ENCODE peak calls at places on chromosome 6, in five cellular contexts. P is K562, T is SK-N-SH, N is HepG2, V is GM12878. H is an unnamed sample.

GRCh38 chr6:131602913-131603312 is 25.1 kb downstream of the MED23 start:
- DNase-seq in V (no peak), T (no peak), N (no peak), P (no peak), H (no peak)

GRCh38 chr6:81594501-81594900 is 158.0 kb downstream of the TENT5A start:
- DNase-seq in P (no peak), T (no peak), N (no peak), V (no peak), H (no peak)

GRCh38 chr6:18441253-18441979 is 54.3 kb downstream of the RNF144B start:
- DNase-seq in N (no peak), P (no peak), V (no peak), T (no peak), H (no peak)

GRCh38 chr6:83221886-83222479 is 28.8 kb downstream of the RWDD2A start:
- DNase-seq in N (peak), V (no peak), P (peak), T (peak), H (peak)

GRCh38 chr6:37695857-37696219 is 1.8 kb downstream of the MDGA1 start:
- DNase-seq in T (peak), P (no peak), N (no peak), V (no peak), H (no peak)

GRCh38 chr6:2158596-2159271 is 86.7 kb downstream of the GMDS start:
- DNase-seq in V (no peak), N (no peak), T (no peak), P (peak), H (peak)

GRCh38 chr6:140401666-140402255 is 1027.3 kb upstream of the CITED2 start:
- DNase-seq in N (no peak), V (no peak), P (no peak), T (no peak), H (no peak)

GRCh38 chr6:24667378-24667803 is 514 bp downstream of the ACOT13 start:
- DNase-seq in P (peak), V (no peak), N (peak), T (peak), H (no peak)

GRCh38 chr6:168342626-168343025 is 23.0 kb upstream of the DACT2 start:
- DNase-seq in N (no peak), P (no peak), T (no peak), V (no peak), H (no peak)

GRCh38 chr6:36129889-36130671 is at the start of gene MAPK13:
- DNase-seq in P (no peak), V (no peak), T (no peak), N (peak), H (no peak)
- TF ChIP-seq FOXM1 in P (no peak), V (no peak), T (no peak), N (no peak), H (no peak)

GRCh38 chr6:109165392-109165964 is 70.2 kb downstream of the CEP57L1 start:
- DNase-seq in V (no peak), P (peak), N (peak), T (no peak), H (peak)
- TF ChIP-seq FOXM1 in V (no peak), P (no peak), N (no peak), T (no peak), H (no peak)

GRCh38 chr6:166602928-166603690 is 16.6 kb upstream of the RAMACL start:
- DNase-seq in N (no peak), P (no peak), V (no peak), T (no peak), H (no peak)
- TF ChIP-seq FOXM1 in N (no peak), P (no peak), V (no peak), T (no peak), H (no peak)

GRCh38 chr6:161684721-161685120 is 410.9 kb upstream of the AGPAT4 start:
- DNase-seq in V (no peak), T (no peak), P (no peak), N (no peak), H (no peak)
- TF ChIP-seq FOXM1 in V (no peak), T (no peak), P (no peak), N (no peak), H (no peak)

DNA sequence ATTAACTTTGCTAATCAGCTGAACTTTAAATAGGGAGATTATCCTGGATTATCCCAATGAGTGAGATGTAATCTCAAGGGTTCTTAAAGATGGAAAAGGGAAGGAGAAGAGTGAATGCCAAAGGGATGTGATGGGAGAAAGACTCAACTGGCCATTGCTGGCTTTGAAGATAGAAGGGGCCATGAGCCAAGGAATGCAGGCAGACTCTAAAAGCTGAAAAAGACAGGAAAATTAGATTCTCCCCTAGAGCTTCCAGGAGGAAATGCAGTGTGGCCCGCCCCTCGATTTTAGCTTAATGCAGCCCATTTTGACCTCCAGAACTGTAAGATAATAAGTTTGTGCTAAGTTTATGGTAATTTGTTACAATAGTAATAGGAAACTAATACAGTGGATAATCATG is 3.2 kb upstream of the HDDC2 start:
- DNase-seq in P (no peak), T (no peak), V (no peak), N (no peak), H (no peak)
- TF ChIP-seq FOXM1 in P (no peak), T (no peak), V (no peak), N (no peak), H (no peak)

GRCh38 chr6:125923371-125923877 is 33.1 kb upstream of the HINT3 start:
- DNase-seq in T (no peak), N (no peak), P (peak), V (no peak), H (no peak)

GRCh38 chr6:125918230-125918629 is 38.3 kb upstream of the HINT3 start:
- DNase-seq in N (no peak), V (no peak), P (no peak), T (no peak), H (no peak)

GRCh38 chr6:125918681-125919566 is 37.6 kb upstream of the HINT3 start:
- DNase-seq in P (no peak), V (peak), T (no peak), N (peak), H (peak)

GRCh38 chr6:125922322-125922860 is 34.2 kb upstream of the HINT3 start:
- DNase-seq in N (no peak), P (no peak), T (no peak), V (no peak), H (no peak)

DNA sequence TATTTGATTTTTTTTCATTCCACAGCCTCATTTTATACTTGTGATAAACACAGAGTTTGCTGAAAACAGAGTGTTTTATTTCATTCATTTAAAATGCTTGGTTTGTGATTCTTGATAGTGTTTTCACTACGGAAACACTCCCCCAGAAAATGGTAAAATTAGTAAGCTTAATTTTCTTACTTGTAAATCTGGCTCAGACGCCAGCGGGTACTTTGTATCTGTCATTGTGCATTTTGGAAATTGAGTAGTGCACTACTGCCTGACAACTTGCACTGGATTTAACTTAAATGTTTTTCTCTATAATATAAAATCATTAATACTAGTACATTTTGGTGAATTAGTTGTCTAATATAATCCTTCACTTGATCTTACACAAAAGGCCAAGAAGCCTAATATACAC is 37.0 kb upstream of the HINT3 start:
- DNase-seq in V (no peak), T (no peak), P (no peak), N (no peak), H (no peak)
- TF ChIP-seq FOXM1 in V (no peak), T (no peak), P (no peak), N (no peak), H (no peak)

GRCh38 chr6:146287691-146288369 is 255.8 kb upstream of the RAB32 start:
- DNase-seq in P (no peak), T (no peak), N (no peak), V (no peak), H (no peak)
- TF ChIP-seq FOXM1 in P (no peak), T (no peak), N (no peak), V (no peak), H (no peak)

GRCh38 chr6:116568111-116568510 is 3.2 kb upstream of the RWDD1 start:
- DNase-seq in N (no peak), P (no peak), V (no peak), T (no peak), H (no peak)
- TF ChIP-seq FOXM1 in N (no peak), P (no peak), V (no peak), T (no peak), H (no peak)

GRCh38 chr6:159602370-159603185 is 90.5 kb downstream of the SOD2 start:
- DNase-seq in P (no peak), T (no peak), V (no peak), N (no peak), H (no peak)
- TF ChIP-seq FOXM1 in P (no peak), T (no peak), V (no peak), N (no peak), H (no peak)

H was measured in HEK293T.